ENCODE peak calls at places on chromosomes 13 and 19, in seven cellular contexts. Y is NCI-H2029; S is stimulated activated CD4-positive, alpha-beta T cell treated with anti-CD3 and anti-CD28 coated beads, Interleukin-4, amount 100 ng/mL, for 24 hours; Q is dorsolateral prefrontal cortex; M is neural progenitor cell; C is T-helper 22 cell; K is NCI-H446 treated with DMSO at 0.1 percent for 48 hours. U is an unnamed sample.
A peak's percentile ranks its signal among the peaks of the same experiment; 100 is the strongest.

GRCh38 chr19:50264483-50265186 is 61.2 kb downstream of the MYH14 start:
- DNase-seq in S (no peak), M (no peak), K (peak; percentile 2), C (no peak), Y (no peak), Q (no peak), U (no peak)

GRCh38 chr13:90107658-90108057 is 1239.8 kb upstream of the MIR17HG start:
- DNase-seq in S (no peak), Y (no peak), K (no peak), C (no peak), Q (no peak), M (no peak), U (no peak)

GRCh38 chr19:10565028-10565566 is 713 bp downstream of the KRI1 start:
- DNase-seq in S (peak; percentile 63), M (peak; percentile 81), Y (no peak), C (peak; percentile 26), K (no peak), Q (no peak), U (peak; percentile 57)

GRCh38 chr19:1855828-1856255 is 7.5 kb downstream of the KLF16 start:
- DNase-seq in S (peak; percentile 33), Q (no peak), M (no peak), K (no peak), Y (no peak), C (no peak), U (no peak)

GRCh38 chr19:18667531-18668251 is 15.8 kb upstream of the CRTC1 start:
- DNase-seq in M (no peak), C (no peak), K (no peak), Q (no peak), Y (no peak), S (no peak), U (no peak)

GRCh38 chr19:5292453-5292842 is 48.2 kb downstream of the PTPRS start:
- DNase-seq in K (no peak), Y (no peak), C (no peak), Q (no peak), M (no peak), S (no peak), U (peak; percentile 28)

GRCh38 chr19:52142001-52142595 is 2.4 kb upstream of the ZNF616 start:
- DNase-seq in K (no peak), Q (no peak), Y (no peak), C (no peak), M (no peak), S (no peak), U (no peak)

GRCh38 chr13:95724252-95724651 is 47.3 kb downstream of the DNAJC3 start:
- DNase-seq in M (no peak), Y (no peak), K (no peak), S (no peak), C (no peak), Q (no peak), U (no peak)

GRCh38 chr13:45333973-45334922 is 6.7 kb downstream of the TPT1 start:
- DNase-seq in M (no peak), Y (no peak), K (no peak), Q (no peak), S (peak; percentile 41), C (peak; percentile 53), U (no peak)

GRCh38 chr19:56321981-56322558 is 7.4 kb upstream of the ZSCAN5A start:
- DNase-seq in C (no peak), S (no peak), K (no peak), Y (no peak), M (no peak), Q (no peak), U (no peak)

GRCh38 chr13:50892162-50892944 is 17.2 kb upstream of the RNASEH2B start:
- DNase-seq in Q (no peak), K (no peak), S (no peak), M (no peak), Y (no peak), C (no peak), U (no peak)

GRCh38 chr13:68490594-68490993 is 1260.5 kb upstream of the PCDH9 start:
- DNase-seq in C (no peak), Y (no peak), Q (no peak), K (no peak), M (no peak), S (no peak), U (no peak)

GRCh38 chr13:90769387-90769786 is 578.1 kb upstream of the MIR17HG start:
- DNase-seq in K (no peak), M (no peak), Q (no peak), S (no peak), C (no peak), Y (no peak), U (no peak)

GRCh38 chr13:29845440-29846056 is 4.9 kb downstream of the UBL3 start:
- DNase-seq in M (no peak), Y (no peak), S (no peak), C (no peak), K (peak; percentile 2), Q (no peak), U (no peak)

GRCh38 chr19:19113040-19113541 is 25.2 kb downstream of the TMEM161A start:
- DNase-seq in K (no peak), C (no peak), M (peak; percentile 64), Q (no peak), Y (no peak), S (no peak), U (no peak)

GRCh38 chr13:41071775-41072174 is 10.5 kb downstream of the WBP4 start:
- DNase-seq in K (no peak), M (no peak), C (no peak), Q (no peak), Y (no peak), S (no peak), U (no peak)

GRCh38 chr19:7393459-7393858 is 44.7 kb downstream of the ARHGEF18 start:
- DNase-seq in C (no peak), S (no peak), M (no peak), Q (no peak), K (no peak), Y (no peak), U (no peak)

GRCh38 chr19:1905071-1905862 is at the start of the genes ADAT3 and SCAMP4:
- DNase-seq in C (peak; percentile 96), S (peak; percentile 99), M (peak; percentile 99), Q (peak; percentile 97), K (peak; percentile 98), Y (peak; percentile 99), U (peak; percentile 99)

GRCh38 chr19:7230826-7231225 is 63.4 kb downstream of the INSR start:
- DNase-seq in Y (no peak), C (no peak), Q (peak; percentile 37), M (no peak), S (no peak), K (no peak), U (no peak)

GRCh38 chr13:46012404-46012803 is 40.1 kb downstream of the ZC3H13 start:
- DNase-seq in K (no peak), S (no peak), Q (no peak), Y (no peak), C (no peak), M (no peak), U (no peak)

GRCh38 chr19:8221161-8221560 is 12.0 kb downstream of the CERS4 start:
- DNase-seq in M (no peak), Y (peak; percentile 95), Q (peak; percentile 81), C (no peak), S (no peak), K (no peak), U (no peak)

GRCh38 chr13:51560336-51560735 is 23.9 kb upstream of the WDFY2 start:
- DNase-seq in Y (no peak), S (no peak), C (no peak), K (no peak), M (no peak), Q (no peak), U (no peak)

GRCh38 chr13:34816543-34816942 is 125.5 kb upstream of the NBEA start:
- DNase-seq in C (no peak), S (no peak), K (no peak), Y (no peak), M (no peak), Q (no peak), U (no peak)

GRCh38 chr13:26502826-26503225 is 54.7 kb upstream of the WASF3 start:
- DNase-seq in K (no peak), S (peak; percentile 67), M (peak; percentile 40), Y (no peak), Q (no peak), C (no peak), U (no peak)

GRCh38 chr13:45257638-45258338 is 56.9 kb upstream of the KCTD4 start:
- DNase-seq in Q (no peak), M (no peak), C (no peak), S (no peak), Y (no peak), K (no peak), U (no peak)

GRCh38 chr13:113934576-113934975 is 39.3 kb downstream of the C13orf46 start:
- DNase-seq in Q (no peak), M (no peak), K (no peak), C (no peak), Y (no peak), S (no peak), U (no peak)

GRCh38 chr19:38266981-38267597 is 2.7 kb downstream of the SPINT2 start:
- DNase-seq in S (no peak), M (no peak), C (no peak), Y (peak; percentile 17), K (no peak), Q (no peak), U (no peak)

GRCh38 chr13:27797228-27797624 is 4.9 kb downstream of the GSX1 start:
- DNase-seq in S (no peak), K (no peak), M (peak; percentile 90), Q (no peak), C (no peak), Y (no peak), U (no peak)

U was measured in NCI-H1105.